ENCODE peak calls at places on chromosome 7, in five cellular contexts. F is A549, M is HepG2, R is GM12878, N is K562. L is an unnamed sample.

GRCh38 chr7:129599174-129599573 is 12.3 kb upstream of the NRF1 start:
- DNase-seq in N (no peak), M (no peak), R (no peak), F (no peak), L (no peak)

GRCh38 chr7:99642099-99642498 is 25.4 kb downstream of the ZSCAN25 start:
- DNase-seq in M (no peak), F (no peak), R (no peak), N (no peak), L (no peak)

GRCh38 chr7:105648561-105649401 is 67.5 kb upstream of the EFCAB10 start:
- DNase-seq in M (peak; percentile 65), F (peak; percentile 73), N (peak; percentile 40), R (no peak), L (no peak)

GRCh38 chr7:150959739-150960734 is 18.1 kb downstream of the KCNH2 start:
- DNase-seq in N (peak; percentile 96), F (no peak), M (no peak), R (no peak), L (no peak)

GRCh38 chr7:1738956-1739355 is 68.9 kb downstream of the ELFN1 start:
- DNase-seq in N (no peak), R (no peak), F (no peak), M (no peak), L (no peak)

GRCh38 chr7:37354661-37355131 is 94.0 kb downstream of the ELMO1 start:
- DNase-seq in R (no peak), N (peak; percentile 81), M (no peak), F (no peak), L (no peak)

GRCh38 chr7:104366390-104366789 is 38.0 kb downstream of the LHFPL3 start:
- DNase-seq in F (no peak), M (no peak), R (no peak), N (no peak), L (no peak)

GRCh38 chr7:80552304-80552703 is 40.4 kb upstream of the GNAT3 start:
- DNase-seq in F (no peak), R (no peak), M (no peak), N (no peak), L (no peak)

GRCh38 chr7:113698556-113699220 is 220.1 kb downstream of the PPP1R3A start:
- DNase-seq in M (peak; percentile 15), F (no peak), N (peak; percentile 40), R (no peak), L (peak; percentile 56)

GRCh38 chr7:86846494-86847190 is 202.9 kb downstream of the GRM3 start:
- DNase-seq in F (no peak), N (no peak), M (peak; percentile 96), R (no peak), L (no peak)

GRCh38 chr7:150524018-150524417 is 9.3 kb downstream of the GIMAP7 start:
- DNase-seq in F (no peak), N (no peak), R (no peak), M (no peak), L (peak; percentile 8)

GRCh38 chr7:147193476-147193875 is 1076.9 kb downstream of the CNTNAP2 start:
- DNase-seq in N (no peak), R (no peak), F (no peak), M (no peak), L (peak; percentile 3)

GRCh38 chr7:29865526-29865925 is 59.2 kb downstream of the WIPF3 start:
- DNase-seq in R (no peak), N (no peak), F (no peak), M (peak; percentile 15), L (no peak)

GRCh38 chr7:90764848-90765570 is 168.9 kb downstream of the CDK14 start:
- DNase-seq in R (no peak), N (no peak), M (peak; percentile 16), F (no peak), L (peak; percentile 54)

GRCh38 chr7:81074406-81074805 is 155.6 kb upstream of the SEMA3C start:
- DNase-seq in M (no peak), R (no peak), F (no peak), N (no peak), L (no peak)

GRCh38 chr7:29468196-29468595 is 95.4 kb upstream of the PRR15 start:
- DNase-seq in M (no peak), F (no peak), R (no peak), N (no peak), L (no peak)

GRCh38 chr7:64882341-64883112 is 20.5 kb upstream of the ZNF273 start:
- DNase-seq in F (no peak), R (no peak), N (no peak), M (no peak), L (peak; percentile 83)

GRCh38 chr7:78970440-78970916 is 483.0 kb downstream of the MAGI2 start:
- DNase-seq in M (no peak), R (no peak), N (no peak), F (no peak), L (peak; percentile 40)

GRCh38 chr7:29243777-29244655 is 49.4 kb downstream of the CHN2 start:
- DNase-seq in F (no peak), N (peak; percentile 23), R (peak; percentile 7), M (no peak), L (peak; percentile 91)

GRCh38 chr7:156751319-156751718 is 110.7 kb downstream of the RNF32 start:
- DNase-seq in N (peak; percentile 27), M (no peak), F (no peak), R (no peak), L (no peak)

GRCh38 chr7:44289341-44290249 is 35.8 kb downstream of the CAMK2B start:
- DNase-seq in F (no peak), M (no peak), R (no peak), N (no peak), L (no peak)

GRCh38 chr7:71173955-71174354 is 42.0 kb downstream of the GALNT17 start:
- DNase-seq in N (peak; percentile 4), F (no peak), R (no peak), M (no peak), L (no peak)

GRCh38 chr7:132854238-132854637 is 227.7 kb downstream of the CHCHD3 start:
- DNase-seq in R (no peak), M (no peak), F (no peak), N (no peak), L (no peak)

GRCh38 chr7:2724453-2725177 is 36.6 kb downstream of the AMZ1 start:
- DNase-seq in M (no peak), R (no peak), N (no peak), F (no peak), L (no peak)

GRCh38 chr7:2758673-2759603 is 70.9 kb downstream of the AMZ1 start:
- DNase-seq in M (no peak), N (no peak), F (no peak), R (peak; percentile 35), L (no peak)

GRCh38 chr7:43954524-43955228 is 28.4 kb downstream of the UBE2D4 start:
- DNase-seq in F (peak; percentile 53), N (peak; percentile 70), M (peak; percentile 61), R (peak; percentile 7), L (peak; percentile 79)

GRCh38 chr7:121475806-121476205 is 79.7 kb upstream of the FAM3C start:
- DNase-seq in F (no peak), N (no peak), M (peak; percentile 30), R (no peak), L (no peak)

GRCh38 chr7:154503962-154504550 is 451.9 kb downstream of the DPP6 start:
- DNase-seq in R (no peak), N (peak; percentile 57), F (peak; percentile 22), M (peak; percentile 19), L (peak; percentile 68)

GRCh38 chr7:120856621-120857352 is 1.2 kb downstream of the TSPAN12 start:
- DNase-seq in F (peak; percentile 29), N (peak; percentile 66), M (peak; percentile 18), R (peak; percentile 73), L (peak; percentile 81)

GRCh38 chr7:98137134-98137825 is 30.6 kb downstream of the LMTK2 start:
- DNase-seq in R (no peak), F (no peak), M (no peak), N (no peak), L (no peak)

GRCh38 chr7:135240446-135240845 is 6.8 kb downstream of the STRA8 start:
- DNase-seq in F (no peak), N (no peak), R (no peak), M (no peak), L (no peak)

DNA sequence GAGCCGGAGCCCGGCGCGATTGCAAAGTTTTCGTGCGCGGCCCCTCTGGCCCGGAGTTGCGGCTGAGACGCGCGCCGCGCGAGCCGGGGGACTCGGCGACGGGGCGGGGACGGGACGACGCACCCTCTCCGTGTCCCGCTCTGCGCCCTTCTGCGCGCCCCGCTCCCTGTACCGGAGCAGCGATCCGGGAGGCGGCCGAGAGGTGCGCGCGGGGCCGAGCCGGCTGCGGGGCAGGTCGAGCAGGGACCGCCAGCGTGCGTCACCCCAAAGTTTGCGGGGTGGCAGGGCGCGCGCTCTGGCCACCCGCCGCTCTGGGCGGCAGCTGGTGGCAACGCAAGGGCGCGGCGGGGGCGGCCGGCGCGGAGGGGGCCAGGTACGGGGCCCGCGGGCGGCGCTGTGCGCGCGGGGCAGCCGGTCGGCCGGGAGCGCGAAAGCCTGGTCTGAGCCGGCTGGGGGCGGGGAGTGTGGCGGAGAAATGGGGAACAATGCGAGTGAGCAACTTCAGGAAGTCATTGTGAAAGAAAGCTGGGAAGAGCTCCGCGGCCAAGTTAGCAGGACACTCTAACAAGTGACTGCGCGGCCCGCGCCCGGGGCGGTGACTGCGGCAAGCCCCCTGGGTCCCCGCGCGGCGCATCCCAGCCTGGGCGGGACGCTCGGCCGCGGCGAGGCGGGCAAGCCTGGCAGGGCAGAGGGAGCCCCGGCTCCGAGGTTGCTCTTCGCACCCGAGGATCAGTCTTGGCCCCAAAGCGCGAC is at the start of gene IKZF1:
- DNase-seq in R (no peak), N (peak; percentile 79), F (no peak), M (no peak), L (peak; percentile 71)
- TF ChIP-seq JUNB in R (no peak), N (no peak), F (no peak), M (no peak), L (no peak)

DNA sequence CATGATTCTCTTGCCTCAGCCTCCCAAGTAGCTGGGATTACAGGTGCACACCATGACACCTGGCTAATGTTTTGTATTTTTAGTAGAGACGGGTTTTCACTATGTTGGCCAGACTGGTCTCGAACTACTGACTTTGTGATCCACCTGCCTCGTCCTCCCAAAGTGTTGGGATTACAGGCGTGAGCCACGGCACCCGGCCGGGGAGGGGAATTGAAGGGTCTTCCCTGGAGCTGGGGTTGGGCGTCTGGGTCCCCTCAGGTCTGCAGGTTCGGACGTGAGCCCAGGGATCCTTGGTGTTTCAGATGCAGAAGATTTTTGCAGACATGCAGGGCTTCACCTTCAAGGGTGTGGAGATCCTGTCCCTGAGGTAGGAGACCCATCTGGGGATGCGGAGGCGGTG is 6.0 kb upstream of the MUC12 start:
- DNase-seq in N (no peak), R (no peak), M (no peak), F (no peak), L (no peak)
- TF ChIP-seq JUNB in N (no peak), R (no peak), M (no peak), F (no peak), L (no peak)

DNA sequence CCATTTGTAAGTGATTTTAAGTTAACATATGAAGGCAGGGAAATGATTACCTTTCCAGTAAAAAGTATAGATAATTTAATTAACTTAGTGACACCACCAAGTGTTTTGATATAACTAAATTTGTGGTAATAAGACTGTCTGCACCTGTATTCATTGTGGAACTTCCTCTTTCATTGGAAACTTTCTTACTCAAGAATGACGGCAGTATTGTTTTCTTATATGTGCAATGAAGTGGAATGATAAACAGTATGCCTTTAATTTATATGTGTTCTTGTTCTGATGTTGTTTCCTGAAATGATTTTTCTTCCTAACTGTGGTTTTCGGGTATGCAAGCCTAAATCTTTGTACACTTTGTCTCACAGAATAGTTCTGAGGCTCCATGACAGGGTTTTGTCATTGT is 46.4 kb downstream of the CASD1 start:
- DNase-seq in F (no peak), M (no peak), R (no peak), N (no peak), L (no peak)
- TF ChIP-seq JUNB in F (no peak), M (no peak), R (peak; percentile 48), N (no peak), L (no peak)

GRCh38 chr7:23021581-23021980 is 7.7 kb upstream of the HYCC1 start:
- DNase-seq in F (no peak), N (no peak), R (no peak), M (no peak), L (no peak)
- TF ChIP-seq JUNB in F (no peak), N (no peak), R (no peak), M (no peak), L (no peak)

L was measured in GM23338.